ENCODE peak calls at places on chromosomes 11 and 22, in nine cellular contexts. I is left lung; O is pancreas; D is astrocyte of the spinal cord; U is NCI-H2171 treated with DMSO at 0.1 percent for 48 hours; E is B cell; P is stimulated activated naive CD4-positive, alpha-beta T cell treated with Interleukin-2 at 50 U/mL for 16 hours; H is CD4-positive, alpha-beta T cell; W is activated CD8-positive, alpha-beta memory T cell treated with anti-CD3 and anti-CD28 coated beads for 24 hours. K is an unnamed sample.

GRCh38 chr11:16603890-16604783 is 134.3 kb upstream of the C11orf58 start:
- DNase-seq in I (peak), P (no peak), U (no peak), W (no peak), D (peak), H (no peak), O (peak), E (peak), K (no peak)

GRCh38 chr11:86511086-86511551 is 136.4 kb downstream of the CCDC81 start:
- DNase-seq in I (no peak), W (no peak), P (no peak), O (no peak), D (peak), U (no peak), H (no peak), E (no peak), K (no peak)

GRCh38 chr11:97621282-97621681 is 1231.5 kb downstream of the JRKL start:
- DNase-seq in I (no peak), E (no peak), U (no peak), O (no peak), H (no peak), W (no peak), D (no peak), P (no peak), K (no peak)

GRCh38 chr11:27213232-27213660 is 149.8 kb downstream of the CCDC34 start:
- DNase-seq in U (peak), P (no peak), E (no peak), W (no peak), D (peak), H (no peak), O (no peak), I (no peak), K (no peak)

GRCh38 chr11:110859998-110860397 is 147.8 kb upstream of the ARHGAP20 start:
- DNase-seq in P (no peak), H (no peak), I (no peak), D (no peak), E (no peak), U (no peak), W (no peak), O (no peak), K (no peak)

GRCh38 chr22:23823331-23823791 is 15.4 kb downstream of the DERL3 start:
- DNase-seq in U (no peak), W (no peak), D (no peak), I (peak), E (no peak), O (no peak), H (no peak), P (no peak), K (no peak)

GRCh38 chr11:77959434-77959833 is 35.0 kb downstream of the INTS4 start:
- DNase-seq in P (no peak), D (no peak), O (no peak), W (no peak), E (no peak), U (no peak), I (no peak), H (no peak), K (no peak)

GRCh38 chr22:49276567-49276966 is 551.1 kb downstream of the BRD1 start:
- DNase-seq in P (no peak), E (no peak), W (no peak), H (no peak), U (no peak), I (no peak), O (no peak), D (no peak), K (no peak)

K was measured in mesenteric fat pad.